ENCODE peak calls at places on chromosome 17, in nine cellular contexts. One of them, this sample, is unnamed.
A peak's percentile ranks its signal among the peaks of the same experiment; 100 is the strongest.

GRCh38 chr17:2797632-2798031 is 1.4 kb downstream of the RAP1GAP2 start:
- DNase-seq in NCI-H1092: peak; percentile 20
- DNase-seq in HT1080: no peak
- DNase-seq in H9: no peak
- DNase-seq in NCI-H1105 treated with DMSO at 0.1 percent for 48 hours: peak; percentile 29
- DNase-seq in immature natural killer cell: no peak
- DNase-seq in AG09319: no peak
- DNase-seq in NCI-H2029: peak; percentile 37
- DNase-seq in activated naive CD8-positive, alpha-beta T cell treated with anti-CD3 and anti-CD28 coated beads for 36 hours: no peak
- DNase-seq in this sample: peak; percentile 13

GRCh38 chr17:4610162-4610561 is 25.8 kb downstream of the SMTNL2 start:
- DNase-seq in NCI-H1092: no peak
- DNase-seq in HT1080: no peak
- DNase-seq in H9: no peak
- DNase-seq in NCI-H1105 treated with DMSO at 0.1 percent for 48 hours: no peak
- DNase-seq in immature natural killer cell: no peak
- DNase-seq in AG09319: no peak
- DNase-seq in NCI-H2029: no peak
- DNase-seq in activated naive CD8-positive, alpha-beta T cell treated with anti-CD3 and anti-CD28 coated beads for 36 hours: no peak
- DNase-seq in this sample: no peak

GRCh38 chr17:15915996-15916395 is 28.9 kb upstream of the ADORA2B start:
- DNase-seq in NCI-H1092: no peak
- DNase-seq in HT1080: no peak
- DNase-seq in H9: no peak
- DNase-seq in NCI-H1105 treated with DMSO at 0.1 percent for 48 hours: no peak
- DNase-seq in immature natural killer cell: no peak
- DNase-seq in AG09319: no peak
- DNase-seq in NCI-H2029: no peak
- DNase-seq in activated naive CD8-positive, alpha-beta T cell treated with anti-CD3 and anti-CD28 coated beads for 36 hours: no peak
- DNase-seq in this sample: no peak

GRCh38 chr17:70276931-70277330 is 107.6 kb downstream of the KCNJ2 start:
- DNase-seq in NCI-H1092: no peak
- DNase-seq in HT1080: no peak
- DNase-seq in H9: no peak
- DNase-seq in NCI-H1105 treated with DMSO at 0.1 percent for 48 hours: no peak
- DNase-seq in immature natural killer cell: no peak
- DNase-seq in AG09319: no peak
- DNase-seq in NCI-H2029: no peak
- DNase-seq in activated naive CD8-positive, alpha-beta T cell treated with anti-CD3 and anti-CD28 coated beads for 36 hours: no peak
- DNase-seq in this sample: no peak

GRCh38 chr17:45235071-45236001 is 13.7 kb downstream of the FMNL1 start:
- DNase-seq in NCI-H1092: peak; percentile 27
- DNase-seq in HT1080: peak; percentile 74
- DNase-seq in H9: peak; percentile 93
- DNase-seq in NCI-H1105 treated with DMSO at 0.1 percent for 48 hours: peak; percentile 47
- DNase-seq in immature natural killer cell: peak; percentile 77
- DNase-seq in AG09319: no peak
- DNase-seq in NCI-H2029: no peak
- DNase-seq in activated naive CD8-positive, alpha-beta T cell treated with anti-CD3 and anti-CD28 coated beads for 36 hours: peak; percentile 65
- DNase-seq in this sample: peak; percentile 40

GRCh38 chr17:60699090-60699489 is 21.4 kb downstream of the BCAS3 start:
- DNase-seq in NCI-H1092: no peak
- DNase-seq in HT1080: no peak
- DNase-seq in H9: no peak
- DNase-seq in NCI-H1105 treated with DMSO at 0.1 percent for 48 hours: no peak
- DNase-seq in immature natural killer cell: no peak
- DNase-seq in AG09319: no peak
- DNase-seq in NCI-H2029: no peak
- DNase-seq in activated naive CD8-positive, alpha-beta T cell treated with anti-CD3 and anti-CD28 coated beads for 36 hours: no peak
- DNase-seq in this sample: no peak

GRCh38 chr17:79871131-79871530 is 31.9 kb upstream of the CBX4 start:
- DNase-seq in NCI-H1092: no peak
- DNase-seq in HT1080: no peak
- DNase-seq in H9: no peak
- DNase-seq in NCI-H1105 treated with DMSO at 0.1 percent for 48 hours: no peak
- DNase-seq in immature natural killer cell: no peak
- DNase-seq in AG09319: no peak
- DNase-seq in NCI-H2029: no peak
- DNase-seq in activated naive CD8-positive, alpha-beta T cell treated with anti-CD3 and anti-CD28 coated beads for 36 hours: no peak
- DNase-seq in this sample: no peak

GRCh38 chr17:48225725-48226567 is 118.4 kb downstream of the SNX11 start:
- DNase-seq in NCI-H1092: no peak
- DNase-seq in HT1080: no peak
- DNase-seq in H9: no peak
- DNase-seq in NCI-H1105 treated with DMSO at 0.1 percent for 48 hours: no peak
- DNase-seq in immature natural killer cell: no peak
- DNase-seq in AG09319: no peak
- DNase-seq in NCI-H2029: no peak
- DNase-seq in activated naive CD8-positive, alpha-beta T cell treated with anti-CD3 and anti-CD28 coated beads for 36 hours: no peak
- DNase-seq in this sample: no peak